ENCODE peak calls at places on chromosomes 12 and 14, in five cellular contexts. U is choroid plexus epithelial cell; N is CD8-positive, alpha-beta T cell; L is tibial nerve; J is H7. X is an unnamed sample.

GRCh38 chr14:93894992-93895391 is 32.2 kb upstream of the FAM181A start:
- DNase-seq in U (no peak), N (no peak), L (no peak), J (peak), X (no peak)

GRCh38 chr14:31943861-31944255 is 133.2 kb upstream of the ARHGAP5 start:
- DNase-seq in U (no peak), N (no peak), L (no peak), J (no peak), X (no peak)

GRCh38 chr14:39219075-39219499 is 14.6 kb upstream of the MIA2 start:
- DNase-seq in U (peak), N (no peak), L (no peak), J (no peak), X (no peak)

GRCh38 chr12:108063192-108063591 is 65.9 kb upstream of the WSCD2 start:
- DNase-seq in U (peak), N (no peak), L (no peak), J (peak), X (no peak)

GRCh38 chr14:21454843-21455550 is 926 bp downstream of the CHD8 start:
- DNase-seq in U (peak), N (no peak), L (no peak), J (no peak), X (no peak)

GRCh38 chr14:100031506-100032281 is 33.5 kb upstream of the EVL start:
- DNase-seq in U (peak), N (no peak), L (peak), J (no peak), X (peak)

GRCh38 chr12:109727746-109728726 is 14.4 kb downstream of the FAM222A start:
- DNase-seq in U (no peak), N (no peak), L (peak), J (no peak), X (no peak)

GRCh38 chr14:42930058-42930457 is 1323.4 kb downstream of the LRFN5 start:
- DNase-seq in U (peak), N (no peak), L (no peak), J (no peak), X (peak)

GRCh38 chr12:109383240-109383639 is 35.5 kb downstream of the MYO1H start:
- DNase-seq in U (no peak), N (no peak), L (no peak), J (no peak), X (no peak)

GRCh38 chr14:69490219-69490918 is 5.8 kb downstream of the PLEKHD1 start:
- DNase-seq in U (no peak), N (no peak), L (no peak), J (peak), X (no peak)

GRCh38 chr12:4353785-4354208 is 25.7 kb downstream of the FGF23 start:
- DNase-seq in U (peak), N (no peak), L (no peak), J (peak), X (peak)

GRCh38 chr14:50335989-50336391 is 23.9 kb downstream of the DMAC2L start:
- DNase-seq in U (peak), N (no peak), L (no peak), J (no peak), X (peak)

GRCh38 chr14:68548194-68549056 is 244.4 kb downstream of the ZFP36L1 start:
- DNase-seq in U (peak), N (no peak), L (peak), J (peak), X (no peak)

GRCh38 chr14:89618309-89618708 is 201.3 kb upstream of the FOXN3 start:
- DNase-seq in U (peak), N (no peak), L (no peak), J (no peak), X (peak)

GRCh38 chr12:116459011-116459410 is 100.2 kb upstream of the MAP1LC3B2 start:
- DNase-seq in U (no peak), N (no peak), L (no peak), J (no peak), X (no peak)

GRCh38 chr12:106975098-106975497 is 11.8 kb downstream of the MTERF2 start:
- DNase-seq in U (no peak), N (no peak), L (no peak), J (no peak), X (no peak)

GRCh38 chr14:72500234-72500838 is 393.6 kb downstream of the DPF3 start:
- DNase-seq in U (no peak), N (no peak), L (no peak), J (no peak), X (no peak)

GRCh38 chr14:26170885-26171284 is 426.9 kb downstream of the NOVA1 start:
- DNase-seq in U (no peak), N (no peak), L (no peak), J (no peak), X (no peak)

GRCh38 chr12:2498961-2499500 is 295.7 kb upstream of the FKBP4 start:
- DNase-seq in U (no peak), N (no peak), L (no peak), J (no peak), X (no peak)

GRCh38 chr14:62084020-62084419 is 321.8 kb downstream of the SNAPC1 start:
- DNase-seq in U (no peak), N (no peak), L (no peak), J (no peak), X (no peak)

GRCh38 chr12:24404086-24404815 is 454.8 kb upstream of the SOX5 start:
- DNase-seq in U (peak), N (no peak), L (no peak), J (no peak), X (no peak)

GRCh38 chr12:129826273-129826672 is 77.6 kb downstream of the TMEM132D start:
- DNase-seq in U (no peak), N (no peak), L (no peak), J (no peak), X (no peak)

GRCh38 chr14:78029471-78030372 is 140.5 kb upstream of the NRXN3 start:
- DNase-seq in U (peak), N (no peak), L (no peak), J (peak), X (no peak)

GRCh38 chr12:127383281-127383680 is 883.7 kb upstream of the TMEM132C start:
- DNase-seq in U (no peak), N (no peak), L (no peak), J (no peak), X (no peak)

GRCh38 chr12:65443038-65443437 is 164.6 kb downstream of the MSRB3 start:
- DNase-seq in U (no peak), N (no peak), L (no peak), J (no peak), X (no peak)

GRCh38 chr14:38078393-38078792 is 129.3 kb upstream of the SSTR1 start:
- DNase-seq in U (no peak), N (peak), L (no peak), J (no peak), X (no peak)

GRCh38 chr12:27331299-27331926 is 1.2 kb upstream of the BMAL2 start:
- DNase-seq in U (peak), N (no peak), L (no peak), J (no peak), X (peak)

GRCh38 chr12:13208533-13209278 is 12.2 kb downstream of the EMP1 start:
- DNase-seq in U (peak), N (no peak), L (no peak), J (peak), X (peak)

GRCh38 chr12:112833272-112833671 is 41.7 kb downstream of the RPH3A start:
- DNase-seq in U (no peak), N (no peak), L (no peak), J (no peak), X (no peak)

GRCh38 chr14:105151131-105151837 is 17.3 kb downstream of the JAG2 start:
- DNase-seq in U (no peak), N (no peak), L (no peak), J (peak), X (no peak)

GRCh38 chr12:209851-210250 is 4.1 kb downstream of the SLC6A12 start:
- DNase-seq in U (no peak), N (no peak), L (no peak), J (no peak), X (no peak)

GRCh38 chr14:77988096-77988870 is 181.9 kb upstream of the NRXN3 start:
- DNase-seq in U (no peak), N (no peak), L (no peak), J (no peak), X (no peak)

GRCh38 chr12:18747960-18748359 is 10.0 kb downstream of the CAPZA3 start:
- DNase-seq in U (peak), N (no peak), L (no peak), J (no peak), X (no peak)